ENCODE peak calls at places on chromosomes 3 and 15, in eight cellular contexts. S is left ventricle myocardium inferior, H is heart right ventricle, P is H9, C is GM23248, A is adrenal gland, K is mesenchymal stem cell, B is A549. J is an unnamed sample. For H3K4me1, the result is how much of the 10 kb centered on the place peaks cover.

GRCh38 chr15:60043744-60044435 is 39.8 kb downstream of the FOXB1 start:
- DNase-seq in A (no peak), H (no peak), S (no peak), B (no peak), C (no peak), P (no peak), K (no peak), J (no peak)

GRCh38 chr15:48415036-48415886 is 84.0 kb downstream of the DUT start:
- DNase-seq in S (no peak), H (no peak), C (peak), B (peak), K (no peak), A (no peak), P (no peak), J (peak)

GRCh38 chr3:128278761-128279593 is 125.7 kb downstream of the EEFSEC start:
- DNase-seq in A (peak), K (peak), P (peak), B (no peak), S (peak), C (peak), H (peak), J (no peak)

GRCh38 chr3:63864008-63864871 is 573 bp downstream of the ATXN7 start:
- DNase-seq in C (peak), H (peak), B (peak), K (peak), S (peak), P (no peak), A (peak), J (no peak)

GRCh38 chr15:62606376-62607164 is 436.0 kb upstream of the TPM1 start:
- DNase-seq in K (peak), C (peak), H (no peak), S (no peak), A (no peak), P (no peak), B (peak), J (peak)

GRCh38 chr3:59248976-59249375 is 199.2 kb upstream of the CFAP20DC start:
- DNase-seq in K (no peak), P (no peak), S (no peak), B (no peak), C (no peak), A (no peak), H (no peak), J (peak)

GRCh38 chr3:38662544-38662943 is 13.1 kb upstream of the SCN5A start:
- DNase-seq in A (no peak), H (no peak), C (peak), B (no peak), P (peak), K (peak), S (no peak), J (peak)

GRCh38 chr3:63519426-63519825 is 133.0 kb upstream of the SNTN start:
- DNase-seq in C (peak), B (no peak), K (no peak), S (no peak), A (no peak), H (no peak), P (no peak), J (no peak)

GRCh38 chr3:44235604-44236484 is 5.8 kb upstream of the TOPAZ1 start:
- DNase-seq in P (peak), A (peak), H (peak), C (peak), B (peak), K (peak), S (peak), J (peak)

GRCh38 chr15:100008258-100008657 is 275.0 kb upstream of the LYSMD4 start:
- DNase-seq in P (no peak), B (no peak), H (no peak), C (no peak), K (no peak), A (no peak), S (no peak), J (peak)

GRCh38 chr15:48722764-48723661 is 77.5 kb upstream of the FBN1 start:
- DNase-seq in H (no peak), S (no peak), B (peak), K (peak), A (peak), P (no peak), C (peak), J (peak)

GRCh38 chr3:67109651-67110204 is 111.6 kb downstream of the KBTBD8 start:
- DNase-seq in H (no peak), S (no peak), B (peak), C (peak), P (no peak), K (peak), A (no peak), J (peak)

GRCh38 chr15:33489335-33489734 is 178.6 kb downstream of the RYR3 start:
- DNase-seq in S (no peak), A (no peak), P (no peak), B (no peak), H (no peak), K (no peak), C (no peak), J (no peak)

GRCh38 chr3:64354221-64354620 is 129.0 kb upstream of the PRICKLE2 start:
- DNase-seq in H (no peak), K (peak), P (no peak), S (no peak), A (no peak), C (no peak), B (no peak), J (no peak)

GRCh38 chr15:84947947-84948830 is 33.5 kb upstream of the PDE8A start:
- DNase-seq in P (no peak), C (peak), H (peak), S (peak), K (peak), A (peak), B (no peak), J (peak)

GRCh38 chr3:71002298-71002697 is 581.2 kb downstream of the FOXP1 start:
- DNase-seq in C (no peak), S (no peak), B (no peak), H (no peak), K (no peak), A (no peak), P (no peak), J (no peak)

GRCh38 chr3:30310251-30310954 is 296.0 kb upstream of the TGFBR2 start:
- DNase-seq in C (peak), P (no peak), S (no peak), B (no peak), A (no peak), K (no peak), H (no peak), J (no peak)

GRCh38 chr3:58487140-58487886 is 4.6 kb upstream of the KCTD6 start:
- DNase-seq in C (peak), S (peak), A (peak), B (no peak), K (peak), P (no peak), H (peak), J (peak)

GRCh38 chr15:42921049-42921731 is 612 bp upstream of the TTBK2 start:
- DNase-seq in C (peak), B (no peak), S (no peak), P (no peak), K (peak), H (no peak), A (peak), J (no peak)

GRCh38 chr3:14771593-14772497 is 46.9 kb upstream of the FGD5 start:
- DNase-seq in S (no peak), K (no peak), H (peak), P (no peak), C (no peak), A (no peak), B (no peak), J (no peak)

GRCh38 chr3:62832569-62832968 is 42.6 kb downstream of the CADPS start:
- DNase-seq in A (no peak), B (no peak), P (no peak), C (no peak), S (no peak), K (no peak), H (no peak), J (no peak)

GRCh38 chr3:58463181-58463941 is 28.5 kb upstream of the KCTD6 start:
- DNase-seq in S (peak), B (peak), A (peak), P (peak), K (peak), C (peak), H (peak), J (peak)

GRCh38 chr15:43370310-43370974 is 401 bp downstream of the ZSCAN29 start:
- DNase-seq in S (peak), K (peak), C (peak), P (peak), A (peak), B (no peak), H (no peak), J (no peak)

GRCh38 chr3:171260899-171261298 is 199.3 kb downstream of the TNIK start:
- DNase-seq in S (no peak), H (no peak), B (no peak), P (no peak), K (no peak), A (no peak), C (no peak), J (peak)

GRCh38 chr3:45978348-45978747 is 17.3 kb downstream of the FYCO1 start:
- DNase-seq in A (no peak), C (no peak), P (no peak), S (no peak), B (no peak), H (no peak), K (no peak), J (peak)

GRCh38 chr3:98602078-98602678 is 8.8 kb upstream of the CPOX start:
- DNase-seq in S (no peak), K (peak), B (peak), C (peak), A (peak), H (peak), P (peak), J (peak)

GRCh38 chr15:46652256-46652655 is 1017.4 kb downstream of the SQOR start:
- DNase-seq in B (no peak), H (no peak), C (no peak), K (no peak), P (no peak), S (no peak), A (no peak), J (no peak)

GRCh38 chr3:38713121-38713520 is 63.6 kb upstream of the SCN5A start:
- DNase-seq in P (no peak), C (peak), K (no peak), H (no peak), B (no peak), S (no peak), A (no peak), J (no peak)

GRCh38 chr3:160576621-160577020 is 11.2 kb upstream of the KPNA4 start:
- DNase-seq in B (no peak), K (no peak), H (no peak), A (no peak), C (no peak), S (no peak), P (no peak), J (no peak)

GRCh38 chr3:107284570-107284969 is 92.7 kb upstream of the CCDC54 start:
- DNase-seq in B (no peak), H (no peak), C (peak), K (peak), S (no peak), P (no peak), A (no peak), J (peak)

GRCh38 chr15:30956216-30956803 is 35.1 kb downstream of the MTMR10 start:
- DNase-seq in K (no peak), A (no peak), S (no peak), B (no peak), P (no peak), C (no peak), H (no peak), J (no peak)

GRCh38 chr3:54783611-54784010 is 144.2 kb downstream of the LRTM1 start:
- DNase-seq in H (no peak), P (no peak), B (no peak), S (no peak), A (no peak), C (peak), K (peak), J (no peak)

GRCh38 chr3:110620118-110620517 is 451.5 kb upstream of the NECTIN3 start:
- DNase-seq in A (no peak), K (no peak), P (no peak), B (no peak), H (no peak), S (no peak), C (no peak), J (no peak)

GRCh38 chr3:129118745-129119144 is 2.9 kb downstream of the RAB43 start:
- DNase-seq in C (no peak), K (no peak), A (no peak), H (no peak), P (no peak), S (no peak), B (no peak), J (no peak)

GRCh38 chr15:90550919-90551318 is 21.2 kb downstream of the CRTC3 start:
- DNase-seq in P (no peak), H (no peak), B (no peak), A (no peak), C (peak), S (no peak), K (no peak), J (no peak)

GRCh38 chr15:90553248-90553745 is 23.6 kb downstream of the CRTC3 start:
- DNase-seq in K (peak), H (no peak), S (no peak), P (no peak), A (no peak), B (no peak), C (peak), J (no peak)

GRCh38 chr15:90547545-90547944 is 17.8 kb downstream of the CRTC3 start:
- DNase-seq in S (no peak), A (no peak), P (no peak), C (no peak), H (no peak), B (no peak), K (no peak), J (no peak)

GRCh38 chr15:90552929-90553211 is 23.1 kb downstream of the CRTC3 start:
- DNase-seq in S (no peak), A (peak), K (no peak), P (no peak), B (no peak), C (no peak), H (no peak), J (no peak)

DNA sequence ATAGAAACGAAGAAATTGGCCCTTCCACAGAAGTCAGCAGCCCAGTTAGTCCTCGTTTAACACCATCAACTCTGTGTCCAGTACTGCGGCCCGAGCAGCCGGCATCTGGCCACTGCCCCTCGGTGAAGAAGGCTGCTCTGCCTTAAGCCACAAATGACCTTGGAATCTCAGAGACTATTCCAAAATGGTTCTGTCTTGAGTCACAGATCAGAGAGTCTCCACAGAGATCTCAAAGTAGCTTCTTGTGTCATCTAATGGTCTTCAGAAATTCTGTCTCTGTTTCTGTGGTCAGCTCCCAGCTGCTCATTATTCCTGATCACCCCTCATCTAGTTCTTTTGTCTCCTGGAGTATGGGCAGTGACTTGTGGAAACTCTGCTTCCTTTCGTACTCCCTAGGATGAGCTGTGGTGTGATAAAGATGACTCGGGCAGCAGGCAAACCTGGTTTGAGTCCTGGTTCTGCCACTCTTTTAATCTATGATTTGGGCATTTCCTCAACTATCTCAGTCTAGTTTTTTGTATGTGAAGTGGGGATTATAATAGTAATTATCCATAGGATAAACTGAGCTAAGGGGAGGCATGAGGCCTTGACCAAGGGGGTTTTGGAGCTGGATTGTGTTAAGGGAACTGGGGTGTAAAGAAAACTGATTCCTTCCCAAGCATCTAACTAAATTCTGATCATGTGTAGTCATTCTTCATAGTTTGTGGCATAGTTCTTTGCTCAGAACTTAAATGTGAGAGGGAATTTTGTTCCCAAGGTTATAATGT is 22.6 kb downstream of the CRTC3 start:
- DNase-seq in B (no peak), K (peak), C (peak), P (no peak), S (no peak), H (no peak), A (no peak), J (no peak)
- H3K4me1 ChIP-seq in B (under half), K (under half), C (under half), P (under half), S (half or more), H (half or more), A (half or more), J (under half)

GRCh38 chr15:55284461-55284860 is 5.2 kb downstream of the RAB27A start:
- DNase-seq in C (no peak), S (no peak), B (no peak), A (no peak), H (no peak), K (no peak), P (no peak), J (no peak)

GRCh38 chr15:55279746-55280351 is 9.8 kb downstream of the RAB27A start:
- DNase-seq in A (peak), K (peak), C (peak), H (no peak), S (no peak), P (no peak), B (peak), J (peak)

GRCh38 chr15:55281517-55282227 is 7.9 kb downstream of the RAB27A start:
- DNase-seq in S (no peak), H (no peak), K (no peak), P (no peak), C (peak), B (no peak), A (no peak), J (no peak)

GRCh38 chr15:55283295-55284147 is 6.1 kb downstream of the RAB27A start:
- DNase-seq in S (no peak), H (no peak), P (no peak), B (no peak), K (no peak), C (no peak), A (no peak), J (no peak)

DNA sequence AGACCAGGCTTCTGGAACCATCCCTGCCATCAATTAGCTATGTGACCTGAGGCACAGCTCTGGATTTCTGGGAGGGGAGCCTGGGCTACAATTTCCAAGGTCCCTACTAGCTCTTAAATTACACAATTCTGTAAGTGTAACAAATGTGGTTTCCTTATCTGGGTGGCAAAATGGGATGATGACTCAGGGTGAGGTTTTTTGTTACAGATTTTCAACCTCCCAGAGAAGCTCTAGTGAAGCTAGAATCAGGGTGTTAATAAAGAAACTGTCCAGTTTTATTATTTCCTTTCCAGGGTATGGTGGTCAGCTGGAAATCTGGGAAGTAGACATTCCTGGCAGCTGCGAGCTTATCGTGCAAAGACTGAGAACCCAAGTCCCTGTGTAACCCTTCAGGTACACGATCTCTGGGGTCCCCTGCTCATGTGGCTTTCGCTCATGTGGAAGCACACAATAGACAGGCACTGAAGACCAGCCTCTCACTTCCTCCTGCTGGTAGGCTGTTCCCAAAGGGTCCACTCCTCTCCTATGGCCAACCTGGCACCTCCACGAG is 7.3 kb downstream of the RAB27A start:
- DNase-seq in P (no peak), A (peak), K (peak), H (no peak), C (peak), S (no peak), B (no peak), J (peak)
- H3K27ac ChIP-seq in P (no peak), A (peak), K (peak), H (no peak), C (peak), S (no peak), B (no peak), J (no peak)

DNA sequence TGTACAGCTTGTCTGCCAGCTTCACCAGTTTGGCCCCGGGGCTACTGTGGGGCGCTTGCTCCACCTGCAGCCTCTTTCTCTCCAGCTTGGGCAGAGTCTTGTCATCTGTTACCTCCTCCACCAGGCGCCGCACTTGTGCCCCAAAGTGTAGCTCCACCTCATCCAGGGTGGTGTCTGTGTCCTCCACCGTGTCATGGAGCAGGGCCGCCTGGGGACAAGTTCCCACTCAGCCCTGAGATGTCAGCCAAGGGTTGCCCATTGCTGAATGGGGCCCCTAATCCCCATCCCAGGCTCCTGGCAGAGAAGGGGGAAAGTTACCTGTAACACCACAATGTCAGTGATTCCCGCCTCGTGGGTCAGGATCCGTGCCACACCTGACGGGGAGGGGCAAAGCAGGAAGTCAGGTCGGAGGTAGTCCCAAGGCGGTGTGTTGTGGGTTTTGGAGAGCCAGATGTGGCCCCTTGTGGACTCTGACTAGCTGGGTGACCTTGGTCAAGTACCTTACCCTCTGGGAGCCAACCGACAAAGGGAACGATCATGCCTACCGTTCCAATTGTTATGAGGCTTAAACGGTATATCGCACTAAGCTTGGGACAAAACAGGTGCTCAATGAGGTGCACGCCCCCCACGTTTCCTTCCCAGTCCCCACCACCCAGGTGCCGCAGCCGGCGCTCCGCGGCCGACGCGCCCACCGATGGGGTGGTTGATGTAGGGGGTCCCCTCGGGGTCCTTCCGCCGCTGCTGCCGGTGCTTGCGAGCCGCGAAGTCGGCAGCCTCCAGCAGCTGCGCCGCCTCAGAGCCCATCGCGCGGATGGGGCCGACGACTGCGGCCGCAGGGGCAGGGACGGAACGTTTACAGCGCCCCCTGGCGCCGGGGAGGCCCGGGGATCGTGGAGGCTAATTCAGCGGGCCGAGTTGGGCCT is at the start of gene HDDC3:
- DNase-seq in B (peak), P (peak), H (peak), S (peak), A (peak), C (peak), K (peak), J (peak)
- H3K4me1 ChIP-seq in B (under half), P (under half), H (half or more), S (half or more), A (half or more), C (under half), K (under half), J (under half)

GRCh38 chr3:150451329-150452084 is 43.4 kb downstream of the TSC22D2 start:
- DNase-seq in A (no peak), P (no peak), C (no peak), K (no peak), H (no peak), B (no peak), S (no peak), J (no peak)
- H3K27ac ChIP-seq in A (no peak), P (no peak), C (no peak), K (no peak), H (peak), B (no peak), S (no peak), J (no peak)

J was measured in PC-3.